ENCODE peak calls at places on chromosome 20, in ten cellular contexts. E is M059J; L is stimulated activated CD4-positive, alpha-beta T cell treated with anti-CD3 and anti-CD28 coated beads, Interleukin-12 subunit alpha, Interleukin-12 subunit beta, amount 100 ng/mL, for 4 hours; P is lower lobe of right lung; R is AG10803; J is fibroblast of the conjunctiva; N is SK-MEL-5; O is left ventricle myocardium superior; D is hepatocyte; B is DMS79. F is an unnamed sample.

GRCh38 chr20:53898558-53898931 is 171.8 kb downstream of the BCAS1 start:
- DNase-seq in P (no peak), B (no peak), J (no peak), L (no peak), R (no peak), E (no peak), D (no peak), N (no peak), O (no peak), F (no peak)

GRCh38 chr20:7025635-7026034 is 258.1 kb downstream of the BMP2 start:
- DNase-seq in E (no peak), J (no peak), D (no peak), P (no peak), B (no peak), O (no peak), N (no peak), R (no peak), L (no peak), F (no peak)

GRCh38 chr20:35912877-35913276 is 41.4 kb downstream of the SCAND1 start:
- DNase-seq in O (no peak), B (no peak), P (no peak), L (no peak), R (no peak), D (no peak), E (no peak), J (no peak), N (no peak), F (no peak)

GRCh38 chr20:25021336-25021735 is 28.8 kb upstream of the APMAP start:
- DNase-seq in R (no peak), N (no peak), L (no peak), D (no peak), O (no peak), E (no peak), P (no peak), B (no peak), J (no peak), F (no peak)

GRCh38 chr20:38987777-38988176 is 25.6 kb downstream of the DHX35 start:
- DNase-seq in N (no peak), P (no peak), J (no peak), R (no peak), E (no peak), B (no peak), D (no peak), L (no peak), O (no peak), F (no peak)

GRCh38 chr20:38299963-38300362 is 4.0 kb upstream of the BPI start:
- DNase-seq in P (no peak), J (no peak), N (no peak), R (no peak), L (no peak), E (no peak), D (no peak), B (no peak), O (no peak), F (no peak)

GRCh38 chr20:61847986-61848385 is 217.7 kb downstream of the TAF4 start:
- DNase-seq in D (no peak), N (no peak), O (peak; percentile 14), E (no peak), L (no peak), P (peak; percentile 22), R (no peak), J (no peak), B (no peak), F (no peak)

GRCh38 chr20:20782747-20783146 is 70.3 kb upstream of the RALGAPA2 start:
- DNase-seq in B (no peak), N (no peak), L (no peak), O (no peak), J (no peak), E (no peak), R (no peak), D (no peak), P (no peak), F (no peak)

GRCh38 chr20:20580139-20580538 is 132.3 kb downstream of the RALGAPA2 start:
- DNase-seq in O (no peak), R (no peak), N (no peak), J (no peak), L (no peak), D (no peak), P (no peak), B (no peak), E (no peak), F (no peak)

GRCh38 chr20:36408219-36408618 is 102.1 kb downstream of the DLGAP4 start:
- DNase-seq in O (no peak), N (no peak), P (no peak), J (no peak), D (peak; percentile 23), B (no peak), L (no peak), E (peak; percentile 61), R (peak; percentile 9), F (peak; percentile 32)

F was measured in small intestine.